ENCODE peak calls at places on chromosome 7, in six cellular contexts. One of them, this sample, is unnamed.

GRCh38 chr7:46613116-46613515 is 692.0 kb upstream of the IGFBP3 start:
- DNase-seq in A549: no peak
- DNase-seq in uterus: no peak
- DNase-seq in HCT116: no peak
- DNase-seq in suprapubic skin: no peak
- DNase-seq in Peyer's patch: no peak
- DNase-seq in this sample: no peak

GRCh38 chr7:24715661-24716479 is 41.4 kb downstream of the GSDME start:
- DNase-seq in A549: peak
- DNase-seq in uterus: no peak
- DNase-seq in HCT116: peak
- DNase-seq in suprapubic skin: no peak
- DNase-seq in Peyer's patch: no peak
- DNase-seq in this sample: peak

GRCh38 chr7:112938895-112939588 is 147.6 kb downstream of the GPR85 start:
- DNase-seq in A549: no peak
- DNase-seq in uterus: peak
- DNase-seq in HCT116: no peak
- DNase-seq in suprapubic skin: no peak
- DNase-seq in Peyer's patch: peak
- DNase-seq in this sample: peak

GRCh38 chr7:137694405-137694804 is 152.4 kb downstream of the DGKI start:
- DNase-seq in A549: no peak
- DNase-seq in uterus: no peak
- DNase-seq in HCT116: no peak
- DNase-seq in suprapubic skin: no peak
- DNase-seq in Peyer's patch: no peak
- DNase-seq in this sample: no peak

GRCh38 chr7:98568891-98569290 is 48.2 kb upstream of the NPTX2 start:
- DNase-seq in A549: no peak
- DNase-seq in uterus: no peak
- DNase-seq in HCT116: no peak
- DNase-seq in suprapubic skin: no peak
- DNase-seq in Peyer's patch: no peak
- DNase-seq in this sample: peak

GRCh38 chr7:131895541-131896173 is 339.2 kb upstream of the PODXL start:
- DNase-seq in A549: peak
- DNase-seq in uterus: no peak
- DNase-seq in HCT116: peak
- DNase-seq in suprapubic skin: no peak
- DNase-seq in Peyer's patch: no peak
- DNase-seq in this sample: no peak

GRCh38 chr7:73707045-73707631 is 12.3 kb downstream of the STX1A start:
- DNase-seq in A549: peak
- DNase-seq in uterus: no peak
- DNase-seq in HCT116: peak
- DNase-seq in suprapubic skin: no peak
- DNase-seq in Peyer's patch: peak
- DNase-seq in this sample: no peak

GRCh38 chr7:103573479-103574058 is 127.6 kb upstream of the SLC26A5 start:
- DNase-seq in A549: peak
- DNase-seq in uterus: no peak
- DNase-seq in HCT116: peak
- DNase-seq in suprapubic skin: no peak
- DNase-seq in Peyer's patch: no peak
- DNase-seq in this sample: no peak

GRCh38 chr7:104362756-104363155 is 34.4 kb downstream of the LHFPL3 start:
- DNase-seq in A549: no peak
- DNase-seq in uterus: no peak
- DNase-seq in HCT116: no peak
- DNase-seq in suprapubic skin: no peak
- DNase-seq in Peyer's patch: no peak
- DNase-seq in this sample: no peak

GRCh38 chr7:33487998-33488682 is 358.8 kb downstream of the BBS9 start:
- DNase-seq in A549: no peak
- DNase-seq in uterus: no peak
- DNase-seq in HCT116: no peak
- DNase-seq in suprapubic skin: no peak
- DNase-seq in Peyer's patch: no peak
- DNase-seq in this sample: no peak

GRCh38 chr7:143367972-143368371 is 5.5 kb upstream of the FAM131B start:
- DNase-seq in A549: peak
- DNase-seq in uterus: no peak
- DNase-seq in HCT116: peak
- DNase-seq in suprapubic skin: no peak
- DNase-seq in Peyer's patch: no peak
- DNase-seq in this sample: no peak

GRCh38 chr7:132193898-132194297 is 382.4 kb downstream of the PLXNA4 start:
- DNase-seq in A549: no peak
- DNase-seq in uterus: no peak
- DNase-seq in HCT116: no peak
- DNase-seq in suprapubic skin: no peak
- DNase-seq in Peyer's patch: no peak
- DNase-seq in this sample: no peak

GRCh38 chr7:112484671-112485097 is 3.9 kb downstream of the LSMEM1 start:
- DNase-seq in A549: peak
- DNase-seq in uterus: peak
- DNase-seq in HCT116: peak
- DNase-seq in suprapubic skin: no peak
- DNase-seq in Peyer's patch: no peak
- DNase-seq in this sample: peak

GRCh38 chr7:36147361-36147760 is 5.7 kb upstream of the EEPD1 start:
- DNase-seq in A549: no peak
- DNase-seq in uterus: no peak
- DNase-seq in HCT116: no peak
- DNase-seq in suprapubic skin: no peak
- DNase-seq in Peyer's patch: no peak
- DNase-seq in this sample: no peak

GRCh38 chr7:29875741-29876140 is 69.4 kb downstream of the WIPF3 start:
- DNase-seq in A549: no peak
- DNase-seq in uterus: no peak
- DNase-seq in HCT116: no peak
- DNase-seq in suprapubic skin: no peak
- DNase-seq in Peyer's patch: no peak
- DNase-seq in this sample: no peak

GRCh38 chr7:48090095-48090805 is 1.2 kb downstream of the UPP1 start:
- DNase-seq in A549: peak
- DNase-seq in uterus: peak
- DNase-seq in HCT116: no peak
- DNase-seq in suprapubic skin: no peak
- DNase-seq in Peyer's patch: no peak
- DNase-seq in this sample: no peak

GRCh38 chr7:99362801-99363200 is 11.7 kb upstream of the ARPC1B start:
- DNase-seq in A549: no peak
- DNase-seq in uterus: no peak
- DNase-seq in HCT116: no peak
- DNase-seq in suprapubic skin: no peak
- DNase-seq in Peyer's patch: no peak
- DNase-seq in this sample: no peak

GRCh38 chr7:19749658-19750057 is 23.8 kb downstream of the TMEM196 start:
- DNase-seq in A549: no peak
- DNase-seq in uterus: no peak
- DNase-seq in HCT116: no peak
- DNase-seq in suprapubic skin: no peak
- DNase-seq in Peyer's patch: no peak
- DNase-seq in this sample: no peak

GRCh38 chr7:157576415-157576814 is 239.6 kb downstream of the DNAJB6 start:
- DNase-seq in A549: no peak
- DNase-seq in uterus: no peak
- DNase-seq in HCT116: no peak
- DNase-seq in suprapubic skin: no peak
- DNase-seq in Peyer's patch: peak
- DNase-seq in this sample: no peak

GRCh38 chr7:74656421-74656910 is 1.1 kb upstream of the GTF2I start:
- DNase-seq in A549: peak
- DNase-seq in uterus: peak
- DNase-seq in HCT116: no peak
- DNase-seq in suprapubic skin: peak
- DNase-seq in Peyer's patch: peak
- DNase-seq in this sample: no peak

GRCh38 chr7:70778585-70778984 is 353.4 kb upstream of the GALNT17 start:
- DNase-seq in A549: no peak
- DNase-seq in uterus: no peak
- DNase-seq in HCT116: no peak
- DNase-seq in suprapubic skin: no peak
- DNase-seq in Peyer's patch: no peak
- DNase-seq in this sample: no peak

DNA sequence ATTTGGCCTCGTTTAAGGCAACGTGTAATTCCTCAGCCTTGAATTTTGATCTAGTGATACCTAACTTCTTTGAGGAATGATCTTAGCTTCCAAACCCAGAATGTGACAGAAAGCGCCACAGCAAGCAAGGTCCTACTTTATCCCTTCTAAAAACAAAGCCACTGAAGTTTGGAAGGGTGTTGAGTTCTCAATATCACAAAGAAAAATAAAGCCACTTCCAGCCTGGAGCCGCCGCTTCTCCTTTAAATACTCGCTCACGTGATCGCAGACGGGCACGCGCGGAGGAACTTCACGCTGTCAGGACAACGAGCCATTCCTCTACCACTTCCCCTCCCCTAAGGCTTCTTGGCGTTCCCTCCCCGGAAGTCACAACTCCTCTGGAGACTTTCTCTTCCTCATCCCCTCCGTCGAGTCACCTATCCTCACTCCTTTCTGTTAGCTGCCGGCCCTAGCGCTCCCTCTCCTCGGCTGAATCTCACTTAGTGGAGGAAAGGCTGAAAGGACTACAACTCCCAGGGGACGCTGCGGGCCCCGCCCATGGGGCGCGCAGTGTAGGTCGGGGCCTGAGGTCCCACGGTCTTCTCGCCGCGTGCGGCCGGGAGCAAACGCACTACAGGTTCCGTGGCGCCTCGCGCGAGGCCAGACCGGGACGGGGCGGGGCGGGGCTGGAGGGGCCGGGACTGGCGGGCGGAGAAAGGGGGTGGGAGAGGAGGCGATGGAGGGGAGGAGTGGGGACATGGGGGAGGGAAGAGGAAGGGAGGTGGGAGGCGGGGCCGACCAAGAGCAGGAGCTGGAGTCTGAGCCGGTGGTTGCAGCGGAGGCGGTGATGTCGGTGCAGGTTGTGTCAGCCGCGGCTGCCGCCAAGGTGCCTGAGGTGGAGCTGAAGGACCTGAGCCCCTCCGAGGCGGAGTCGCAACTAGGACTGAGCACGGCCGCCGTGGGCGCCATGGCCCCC is at the start of gene AHCYL2:
- DNase-seq in A549: peak
- DNase-seq in uterus: peak
- DNase-seq in HCT116: peak
- DNase-seq in suprapubic skin: peak
- DNase-seq in Peyer's patch: peak
- DNase-seq in this sample: peak
- TF ChIP-seq POLR2A in A549: peak
- TF ChIP-seq POLR2A in uterus: peak
- TF ChIP-seq POLR2A in HCT116: peak
- TF ChIP-seq POLR2A in suprapubic skin: no peak
- TF ChIP-seq POLR2A in Peyer's patch: peak
- TF ChIP-seq POLR2A in this sample: no peak

GRCh38 chr7:151505836-151506468 is 13.7 kb downstream of the RHEB start:
- DNase-seq in A549: no peak
- DNase-seq in uterus: no peak
- DNase-seq in HCT116: no peak
- DNase-seq in suprapubic skin: no peak
- DNase-seq in Peyer's patch: no peak
- DNase-seq in this sample: no peak

GRCh38 chr7:151505433-151505832 is 14.3 kb downstream of the RHEB start:
- DNase-seq in A549: no peak
- DNase-seq in uterus: no peak
- DNase-seq in HCT116: no peak
- DNase-seq in suprapubic skin: no peak
- DNase-seq in Peyer's patch: no peak
- DNase-seq in this sample: no peak

GRCh38 chr7:151507806-151508205 is 11.9 kb downstream of the RHEB start:
- DNase-seq in A549: no peak
- DNase-seq in uterus: no peak
- DNase-seq in HCT116: no peak
- DNase-seq in suprapubic skin: no peak
- DNase-seq in Peyer's patch: no peak
- DNase-seq in this sample: no peak

GRCh38 chr7:151504715-151505326 is 14.9 kb downstream of the RHEB start:
- DNase-seq in A549: no peak
- DNase-seq in uterus: no peak
- DNase-seq in HCT116: no peak
- DNase-seq in suprapubic skin: no peak
- DNase-seq in Peyer's patch: no peak
- DNase-seq in this sample: no peak

GRCh38 chr7:151506901-151507382 is 12.8 kb downstream of the RHEB start:
- DNase-seq in A549: peak
- DNase-seq in uterus: no peak
- DNase-seq in HCT116: no peak
- DNase-seq in suprapubic skin: no peak
- DNase-seq in Peyer's patch: no peak
- DNase-seq in this sample: no peak
- TF ChIP-seq CTCF in A549: no peak
- TF ChIP-seq CTCF in uterus: no peak
- TF ChIP-seq CTCF in HCT116: no peak
- TF ChIP-seq CTCF in suprapubic skin: no peak
- TF ChIP-seq CTCF in Peyer's patch: no peak
- TF ChIP-seq CTCF in this sample: no peak

GRCh38 chr7:81789406-81790139 is 19.7 kb upstream of the HGF start:
- DNase-seq in A549: no peak
- DNase-seq in uterus: no peak
- DNase-seq in HCT116: no peak
- DNase-seq in suprapubic skin: no peak
- DNase-seq in Peyer's patch: no peak
- DNase-seq in this sample: no peak

GRCh38 chr7:81780914-81781693 is 11.3 kb upstream of the HGF start:
- DNase-seq in A549: peak
- DNase-seq in uterus: no peak
- DNase-seq in HCT116: no peak
- DNase-seq in suprapubic skin: no peak
- DNase-seq in Peyer's patch: no peak
- DNase-seq in this sample: no peak

GRCh38 chr7:81788241-81788640 is 18.4 kb upstream of the HGF start:
- DNase-seq in A549: no peak
- DNase-seq in uterus: no peak
- DNase-seq in HCT116: no peak
- DNase-seq in suprapubic skin: no peak
- DNase-seq in Peyer's patch: no peak
- DNase-seq in this sample: no peak

GRCh38 chr7:81783818-81784217 is 14.0 kb upstream of the HGF start:
- DNase-seq in A549: no peak
- DNase-seq in uterus: no peak
- DNase-seq in HCT116: no peak
- DNase-seq in suprapubic skin: no peak
- DNase-seq in Peyer's patch: no peak
- DNase-seq in this sample: no peak
- H3K4me3 ChIP-seq in A549: no peak
- H3K4me3 ChIP-seq in uterus: no peak
- H3K4me3 ChIP-seq in HCT116: no peak
- H3K4me3 ChIP-seq in suprapubic skin: no peak
- H3K4me3 ChIP-seq in Peyer's patch: no peak
- H3K4me3 ChIP-seq in this sample: no peak

DNA sequence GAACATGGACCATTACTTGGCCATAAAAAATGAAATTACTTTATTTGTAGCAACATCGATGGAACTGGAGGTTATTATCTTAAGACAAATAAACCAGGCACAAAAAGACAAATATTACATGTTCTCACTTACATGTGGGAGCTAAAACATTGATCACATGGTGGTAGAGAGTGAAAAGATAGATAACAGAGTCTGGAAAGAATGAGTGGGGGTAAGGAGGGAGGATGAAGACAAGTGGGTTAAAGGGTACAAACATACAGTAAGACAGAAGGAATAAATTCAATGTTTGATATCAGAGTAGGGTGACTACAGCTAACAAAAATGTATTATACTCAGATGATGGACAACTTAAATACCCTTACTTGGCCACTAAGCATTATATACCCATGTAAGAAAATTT is 100.0 kb upstream of the WNT16 start:
- DNase-seq in A549: no peak
- DNase-seq in uterus: no peak
- DNase-seq in HCT116: no peak
- DNase-seq in suprapubic skin: no peak
- DNase-seq in Peyer's patch: no peak
- DNase-seq in this sample: no peak
- TF ChIP-seq POLR2A in A549: no peak
- TF ChIP-seq POLR2A in uterus: no peak
- TF ChIP-seq POLR2A in HCT116: no peak
- TF ChIP-seq POLR2A in suprapubic skin: no peak
- TF ChIP-seq POLR2A in Peyer's patch: no peak
- TF ChIP-seq POLR2A in this sample: no peak